ENCODE peak calls at places on chromosomes 6 and 20, in seven cellular contexts. One of them, this sample, is unnamed.

GRCh38 chr6:134376785-134377184 is 58.9 kb upstream of the SGK1 start:
- DNase-seq in ELR: no peak
- DNase-seq in progenitor cell of endocrine pancreas: no peak
- DNase-seq in stimulated activated CD8-positive, alpha-beta memory T cell treated with anti-CD3 and anti-CD28 coated beads, Interleukin-2, amount 100 ng/mL, for 1 hour: no peak
- DNase-seq in fibroblast of gingiva: no peak
- DNase-seq in NCI-H748 treated with DMSO at 0.1 percent for 48 hours: no peak
- DNase-seq in HT-29: no peak
- DNase-seq in this sample: no peak

GRCh38 chr6:162203287-162203686 is 524.3 kb downstream of the PRKN start:
- DNase-seq in NCI-H748 treated with DMSO at 0.1 percent for 48 hours: no peak
- DNase-seq in progenitor cell of endocrine pancreas: no peak
- DNase-seq in stimulated activated CD8-positive, alpha-beta memory T cell treated with anti-CD3 and anti-CD28 coated beads, Interleukin-2, amount 100 ng/mL, for 1 hour: no peak
- DNase-seq in fibroblast of gingiva: no peak
- DNase-seq in HT-29: no peak
- DNase-seq in ELR: no peak
- DNase-seq in this sample: no peak

GRCh38 chr6:77462359-77463307 is 658 bp downstream of the HTR1B start:
- DNase-seq in progenitor cell of endocrine pancreas: no peak
- DNase-seq in fibroblast of gingiva: no peak
- DNase-seq in stimulated activated CD8-positive, alpha-beta memory T cell treated with anti-CD3 and anti-CD28 coated beads, Interleukin-2, amount 100 ng/mL, for 1 hour: no peak
- DNase-seq in HT-29: no peak
- DNase-seq in ELR: no peak
- DNase-seq in NCI-H748 treated with DMSO at 0.1 percent for 48 hours: peak; percentile 72
- DNase-seq in this sample: no peak

GRCh38 chr20:51121272-51121671 is 98.4 kb upstream of the KCNG1 start:
- DNase-seq in fibroblast of gingiva: no peak
- DNase-seq in HT-29: no peak
- DNase-seq in stimulated activated CD8-positive, alpha-beta memory T cell treated with anti-CD3 and anti-CD28 coated beads, Interleukin-2, amount 100 ng/mL, for 1 hour: no peak
- DNase-seq in NCI-H748 treated with DMSO at 0.1 percent for 48 hours: no peak
- DNase-seq in ELR: no peak
- DNase-seq in progenitor cell of endocrine pancreas: no peak
- DNase-seq in this sample: no peak

GRCh38 chr6:152669894-152670293 is 27.8 kb upstream of the MYCT1 start:
- DNase-seq in ELR: peak; percentile 46
- DNase-seq in fibroblast of gingiva: peak; percentile 19
- DNase-seq in progenitor cell of endocrine pancreas: no peak
- DNase-seq in stimulated activated CD8-positive, alpha-beta memory T cell treated with anti-CD3 and anti-CD28 coated beads, Interleukin-2, amount 100 ng/mL, for 1 hour: no peak
- DNase-seq in NCI-H748 treated with DMSO at 0.1 percent for 48 hours: peak; percentile 35
- DNase-seq in HT-29: peak; percentile 12
- DNase-seq in this sample: peak; percentile 23

GRCh38 chr20:1326031-1326930 is 2.7 kb downstream of the SDCBP2 start:
- DNase-seq in stimulated activated CD8-positive, alpha-beta memory T cell treated with anti-CD3 and anti-CD28 coated beads, Interleukin-2, amount 100 ng/mL, for 1 hour: no peak
- DNase-seq in HT-29: no peak
- DNase-seq in progenitor cell of endocrine pancreas: no peak
- DNase-seq in fibroblast of gingiva: peak; percentile 62
- DNase-seq in ELR: peak; percentile 44
- DNase-seq in NCI-H748 treated with DMSO at 0.1 percent for 48 hours: no peak
- DNase-seq in this sample: no peak

GRCh38 chr6:84426002-84426705 is 198.7 kb upstream of the CEP162 start:
- DNase-seq in NCI-H748 treated with DMSO at 0.1 percent for 48 hours: no peak
- DNase-seq in ELR: no peak
- DNase-seq in progenitor cell of endocrine pancreas: no peak
- DNase-seq in fibroblast of gingiva: no peak
- DNase-seq in stimulated activated CD8-positive, alpha-beta memory T cell treated with anti-CD3 and anti-CD28 coated beads, Interleukin-2, amount 100 ng/mL, for 1 hour: no peak
- DNase-seq in HT-29: no peak
- DNase-seq in this sample: no peak

GRCh38 chr20:43906505-43907034 is 8.1 kb upstream of the TOX2 start:
- DNase-seq in HT-29: no peak
- DNase-seq in stimulated activated CD8-positive, alpha-beta memory T cell treated with anti-CD3 and anti-CD28 coated beads, Interleukin-2, amount 100 ng/mL, for 1 hour: no peak
- DNase-seq in progenitor cell of endocrine pancreas: no peak
- DNase-seq in ELR: no peak
- DNase-seq in fibroblast of gingiva: no peak
- DNase-seq in NCI-H748 treated with DMSO at 0.1 percent for 48 hours: no peak
- DNase-seq in this sample: no peak

GRCh38 chr6:89387516-89388222 is 24.4 kb downstream of the RRAGD start:
- DNase-seq in stimulated activated CD8-positive, alpha-beta memory T cell treated with anti-CD3 and anti-CD28 coated beads, Interleukin-2, amount 100 ng/mL, for 1 hour: no peak
- DNase-seq in ELR: no peak
- DNase-seq in HT-29: no peak
- DNase-seq in progenitor cell of endocrine pancreas: no peak
- DNase-seq in NCI-H748 treated with DMSO at 0.1 percent for 48 hours: no peak
- DNase-seq in fibroblast of gingiva: no peak
- DNase-seq in this sample: no peak

This sample was measured in RCC 7860.